ENCODE peak calls at places on chromosomes 4 and X, in seven cellular contexts. One of them, this sample, is unnamed.

GRCh38 chr4:54764501-54764900 is 106.7 kb downstream of the KIT start:
- DNase-seq in pancreas: no peak
- DNase-seq in H9: no peak
- DNase-seq in fibroblast of lung: no peak
- DNase-seq in fibroblast of the aortic adventitia: no peak
- DNase-seq in lower leg skin: no peak
- DNase-seq in kidney epithelial cell: no peak
- DNase-seq in this sample: no peak

GRCh38 chr4:7358100-7358735 is 76.5 kb downstream of the PSAPL1 start:
- DNase-seq in pancreas: no peak
- DNase-seq in H9: no peak
- DNase-seq in fibroblast of lung: peak; percentile 88
- DNase-seq in fibroblast of the aortic adventitia: peak; percentile 64
- DNase-seq in lower leg skin: peak; percentile 50
- DNase-seq in kidney epithelial cell: peak; percentile 89
- DNase-seq in this sample: peak; percentile 85

GRCh38 chrX:146241902-146242301 is 424.3 kb downstream of the SLITRK2 start:
- DNase-seq in pancreas: no peak
- DNase-seq in H9: no peak
- DNase-seq in fibroblast of lung: no peak
- DNase-seq in fibroblast of the aortic adventitia: no peak
- DNase-seq in lower leg skin: no peak
- DNase-seq in kidney epithelial cell: no peak
- DNase-seq in this sample: peak; percentile 75

GRCh38 chr4:36243355-36244256 is 708 bp downstream of the ARAP2 start:
- DNase-seq in pancreas: no peak
- DNase-seq in H9: peak; percentile 32
- DNase-seq in fibroblast of lung: peak; percentile 16
- DNase-seq in fibroblast of the aortic adventitia: no peak
- DNase-seq in lower leg skin: no peak
- DNase-seq in kidney epithelial cell: no peak
- DNase-seq in this sample: peak; percentile 73

GRCh38 chr4:112473985-112474384 is 42.0 kb downstream of the NEUROG2 start:
- DNase-seq in pancreas: no peak
- DNase-seq in H9: no peak
- DNase-seq in fibroblast of lung: no peak
- DNase-seq in fibroblast of the aortic adventitia: no peak
- DNase-seq in lower leg skin: no peak
- DNase-seq in kidney epithelial cell: no peak
- DNase-seq in this sample: no peak

GRCh38 chr4:84277923-84278322 is 221.2 kb downstream of the NKX6-1 start:
- DNase-seq in pancreas: no peak
- DNase-seq in H9: no peak
- DNase-seq in fibroblast of lung: no peak
- DNase-seq in fibroblast of the aortic adventitia: no peak
- DNase-seq in lower leg skin: no peak
- DNase-seq in kidney epithelial cell: no peak
- DNase-seq in this sample: no peak

GRCh38 chrX:127490000-127490399 is 562.2 kb downstream of the ACTRT1 start:
- DNase-seq in pancreas: no peak
- DNase-seq in H9: no peak
- DNase-seq in fibroblast of lung: no peak
- DNase-seq in fibroblast of the aortic adventitia: no peak
- DNase-seq in lower leg skin: no peak
- DNase-seq in kidney epithelial cell: no peak
- DNase-seq in this sample: no peak

GRCh38 chr4:113502476-113502875 is 259.1 kb downstream of the CAMK2D start:
- DNase-seq in pancreas: no peak
- DNase-seq in H9: no peak
- DNase-seq in fibroblast of lung: peak; percentile 51
- DNase-seq in fibroblast of the aortic adventitia: peak; percentile 12
- DNase-seq in lower leg skin: no peak
- DNase-seq in kidney epithelial cell: peak; percentile 2
- DNase-seq in this sample: peak; percentile 22

GRCh38 chr4:139606600-139607301 is 50.7 kb upstream of the SETD7 start:
- DNase-seq in pancreas: no peak
- DNase-seq in H9: no peak
- DNase-seq in fibroblast of lung: peak; percentile 44
- DNase-seq in fibroblast of the aortic adventitia: peak; percentile 74
- DNase-seq in lower leg skin: no peak
- DNase-seq in kidney epithelial cell: no peak
- DNase-seq in this sample: peak; percentile 74

GRCh38 chrX:153687121-153688039 is at the start of gene SLC6A8:
- DNase-seq in pancreas: peak; percentile 85
- DNase-seq in H9: peak; percentile 70
- DNase-seq in fibroblast of lung: peak; percentile 52
- DNase-seq in fibroblast of the aortic adventitia: peak; percentile 52
- DNase-seq in lower leg skin: peak; percentile 40
- DNase-seq in kidney epithelial cell: no peak
- DNase-seq in this sample: peak; percentile 67

GRCh38 chr4:123463869-123464268 is 67.3 kb downstream of the SPRY1 start:
- DNase-seq in pancreas: no peak
- DNase-seq in H9: no peak
- DNase-seq in fibroblast of lung: no peak
- DNase-seq in fibroblast of the aortic adventitia: no peak
- DNase-seq in lower leg skin: no peak
- DNase-seq in kidney epithelial cell: no peak
- DNase-seq in this sample: no peak

GRCh38 chrX:118554511-118554910 is 58.9 kb downstream of the DOCK11 start:
- DNase-seq in pancreas: no peak
- DNase-seq in H9: no peak
- DNase-seq in fibroblast of lung: no peak
- DNase-seq in fibroblast of the aortic adventitia: no peak
- DNase-seq in lower leg skin: no peak
- DNase-seq in kidney epithelial cell: no peak
- DNase-seq in this sample: peak; percentile 28

GRCh38 chrX:150348365-150348764 is 14.8 kb upstream of the MAMLD1 start:
- DNase-seq in pancreas: no peak
- DNase-seq in H9: peak; percentile 89
- DNase-seq in fibroblast of lung: no peak
- DNase-seq in fibroblast of the aortic adventitia: no peak
- DNase-seq in lower leg skin: no peak
- DNase-seq in kidney epithelial cell: no peak
- DNase-seq in this sample: peak; percentile 30

GRCh38 chr4:75995727-75996126 is 5.0 kb upstream of the SDAD1 start:
- DNase-seq in pancreas: no peak
- DNase-seq in H9: no peak
- DNase-seq in fibroblast of lung: peak; percentile 74
- DNase-seq in fibroblast of the aortic adventitia: peak; percentile 79
- DNase-seq in lower leg skin: no peak
- DNase-seq in kidney epithelial cell: peak; percentile 21
- DNase-seq in this sample: peak; percentile 66

GRCh38 chr4:7112656-7113055 is 44.8 kb upstream of the GRPEL1 start:
- DNase-seq in pancreas: no peak
- DNase-seq in H9: no peak
- DNase-seq in fibroblast of lung: no peak
- DNase-seq in fibroblast of the aortic adventitia: no peak
- DNase-seq in lower leg skin: no peak
- DNase-seq in kidney epithelial cell: no peak
- DNase-seq in this sample: no peak

GRCh38 chrX:24774650-24775049 is 80.9 kb downstream of the POLA1 start:
- DNase-seq in pancreas: no peak
- DNase-seq in H9: no peak
- DNase-seq in fibroblast of lung: no peak
- DNase-seq in fibroblast of the aortic adventitia: no peak
- DNase-seq in lower leg skin: no peak
- DNase-seq in kidney epithelial cell: no peak
- DNase-seq in this sample: peak; percentile 11

GRCh38 chr4:154741877-154742851 is 1.6 kb upstream of the LRAT start:
- DNase-seq in pancreas: peak; percentile 17
- DNase-seq in H9: peak; percentile 88
- DNase-seq in fibroblast of lung: peak; percentile 34
- DNase-seq in fibroblast of the aortic adventitia: peak; percentile 18
- DNase-seq in lower leg skin: no peak
- DNase-seq in kidney epithelial cell: no peak
- DNase-seq in this sample: no peak

DNA sequence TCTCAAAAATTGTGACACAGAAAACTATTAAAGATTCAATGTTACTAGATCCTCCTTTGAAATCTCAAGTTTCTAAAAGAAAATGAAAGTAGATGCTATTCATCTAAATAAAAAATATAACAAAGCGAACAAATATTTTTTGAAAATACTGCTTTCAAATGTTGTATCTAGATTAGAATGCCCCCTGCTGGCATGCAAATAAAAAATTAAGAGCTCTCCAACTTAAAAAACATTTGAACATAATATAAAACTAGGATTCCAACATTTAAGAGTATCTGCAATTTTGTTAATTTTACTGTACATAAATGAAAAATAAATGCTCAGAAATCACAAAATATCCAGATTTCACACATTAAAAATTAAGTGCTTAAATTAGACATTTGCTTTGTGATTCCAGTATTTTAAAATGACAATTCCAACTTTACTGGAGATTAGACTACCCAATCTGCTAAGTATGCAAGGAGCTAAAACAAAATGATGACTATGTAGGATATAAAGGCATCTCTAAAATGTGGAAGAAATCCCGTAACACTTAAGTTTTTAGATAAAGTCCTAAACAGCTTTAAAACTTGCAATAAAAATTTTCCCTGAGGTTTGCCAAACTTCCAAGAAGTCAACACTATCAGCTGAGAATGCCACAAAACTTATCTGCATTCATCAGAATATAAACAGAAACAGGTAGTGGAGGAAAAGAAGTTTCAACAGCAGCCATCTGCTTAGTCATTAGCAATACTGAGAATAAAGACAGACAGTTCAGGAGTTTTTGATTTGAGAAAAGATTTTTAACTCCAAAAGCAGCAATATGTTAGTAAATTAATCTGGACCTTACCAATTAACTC is 32.6 kb downstream of the DHX15 start:
- DNase-seq in pancreas: no peak
- DNase-seq in H9: no peak
- DNase-seq in fibroblast of lung: peak; percentile 56
- DNase-seq in fibroblast of the aortic adventitia: peak; percentile 81
- DNase-seq in lower leg skin: no peak
- DNase-seq in kidney epithelial cell: no peak
- DNase-seq in this sample: no peak
- TF ChIP-seq CTCF in pancreas: peak; percentile 17
- TF ChIP-seq CTCF in H9: peak; percentile 29
- TF ChIP-seq CTCF in fibroblast of lung: no peak
- TF ChIP-seq CTCF in fibroblast of the aortic adventitia: peak; percentile 47
- TF ChIP-seq CTCF in lower leg skin: no peak
- TF ChIP-seq CTCF in kidney epithelial cell: peak; percentile 18
- TF ChIP-seq CTCF in this sample: peak; percentile 43

GRCh38 chr4:153639556-153640475 is 44.3 kb upstream of the TLR2 start:
- DNase-seq in pancreas: no peak
- DNase-seq in H9: no peak
- DNase-seq in fibroblast of lung: no peak
- DNase-seq in fibroblast of the aortic adventitia: no peak
- DNase-seq in lower leg skin: no peak
- DNase-seq in kidney epithelial cell: no peak
- DNase-seq in this sample: no peak

GRCh38 chr4:153641532-153641931 is 42.5 kb upstream of the TLR2 start:
- DNase-seq in pancreas: no peak
- DNase-seq in H9: no peak
- DNase-seq in fibroblast of lung: no peak
- DNase-seq in fibroblast of the aortic adventitia: no peak
- DNase-seq in lower leg skin: no peak
- DNase-seq in kidney epithelial cell: no peak
- DNase-seq in this sample: no peak

GRCh38 chr4:153645183-153645582 is 38.9 kb upstream of the TLR2 start:
- DNase-seq in pancreas: no peak
- DNase-seq in H9: no peak
- DNase-seq in fibroblast of lung: no peak
- DNase-seq in fibroblast of the aortic adventitia: no peak
- DNase-seq in lower leg skin: no peak
- DNase-seq in kidney epithelial cell: no peak
- DNase-seq in this sample: peak; percentile 13

GRCh38 chr4:153640476-153640802 is 43.6 kb upstream of the TLR2 start:
- DNase-seq in pancreas: no peak
- DNase-seq in H9: no peak
- DNase-seq in fibroblast of lung: no peak
- DNase-seq in fibroblast of the aortic adventitia: no peak
- DNase-seq in lower leg skin: no peak
- DNase-seq in kidney epithelial cell: no peak
- DNase-seq in this sample: no peak

GRCh38 chr4:153643406-153644016 is 40.6 kb upstream of the TLR2 start:
- DNase-seq in pancreas: no peak
- DNase-seq in H9: no peak
- DNase-seq in fibroblast of lung: peak; percentile 60
- DNase-seq in fibroblast of the aortic adventitia: peak; percentile 35
- DNase-seq in lower leg skin: no peak
- DNase-seq in kidney epithelial cell: peak; percentile 18
- DNase-seq in this sample: peak; percentile 61
- TF ChIP-seq CTCF in pancreas: peak; percentile 24
- TF ChIP-seq CTCF in H9: peak; percentile 54
- TF ChIP-seq CTCF in fibroblast of lung: peak; percentile 21
- TF ChIP-seq CTCF in fibroblast of the aortic adventitia: peak; percentile 30
- TF ChIP-seq CTCF in lower leg skin: no peak
- TF ChIP-seq CTCF in kidney epithelial cell: peak; percentile 25
- TF ChIP-seq CTCF in this sample: peak; percentile 45

DNA sequence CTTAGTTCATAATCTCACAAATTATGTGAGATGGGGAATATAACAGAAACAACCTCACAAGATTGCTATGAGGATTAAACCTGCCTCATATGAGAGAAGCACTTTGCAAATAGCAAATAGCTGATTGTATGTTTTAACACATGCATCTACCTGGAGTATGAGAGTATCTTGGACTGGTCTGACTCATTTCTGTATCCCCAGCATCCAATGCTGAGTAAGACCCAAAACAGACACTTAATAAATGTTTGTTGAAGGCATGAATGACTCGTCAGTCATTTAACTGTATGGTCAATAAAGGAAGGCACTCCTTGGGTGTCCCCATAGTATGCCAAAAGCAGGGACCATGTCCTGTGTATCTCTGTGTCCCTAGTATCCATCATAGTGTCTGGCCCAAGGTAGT is 350.9 kb upstream of the F9 start:
- DNase-seq in pancreas: no peak
- DNase-seq in H9: no peak
- DNase-seq in fibroblast of lung: no peak
- DNase-seq in fibroblast of the aortic adventitia: no peak
- DNase-seq in lower leg skin: no peak
- DNase-seq in kidney epithelial cell: no peak
- DNase-seq in this sample: no peak
- TF ChIP-seq CTCF in pancreas: no peak
- TF ChIP-seq CTCF in H9: no peak
- TF ChIP-seq CTCF in fibroblast of lung: no peak
- TF ChIP-seq CTCF in fibroblast of the aortic adventitia: no peak
- TF ChIP-seq CTCF in lower leg skin: no peak
- TF ChIP-seq CTCF in kidney epithelial cell: no peak
- TF ChIP-seq CTCF in this sample: no peak

GRCh38 chrX:124103966-124104365 is 142.5 kb downstream of the STAG2 start:
- DNase-seq in pancreas: no peak
- DNase-seq in H9: no peak
- DNase-seq in fibroblast of lung: no peak
- DNase-seq in fibroblast of the aortic adventitia: no peak
- DNase-seq in lower leg skin: no peak
- DNase-seq in kidney epithelial cell: no peak
- DNase-seq in this sample: no peak

GRCh38 chrX:124097116-124097515 is 135.6 kb downstream of the STAG2 start:
- DNase-seq in pancreas: no peak
- DNase-seq in H9: no peak
- DNase-seq in fibroblast of lung: no peak
- DNase-seq in fibroblast of the aortic adventitia: no peak
- DNase-seq in lower leg skin: no peak
- DNase-seq in kidney epithelial cell: no peak
- DNase-seq in this sample: no peak

GRCh38 chrX:124093222-124093621 is 131.7 kb downstream of the STAG2 start:
- DNase-seq in pancreas: no peak
- DNase-seq in H9: no peak
- DNase-seq in fibroblast of lung: no peak
- DNase-seq in fibroblast of the aortic adventitia: no peak
- DNase-seq in lower leg skin: no peak
- DNase-seq in kidney epithelial cell: no peak
- DNase-seq in this sample: no peak

GRCh38 chrX:124098089-124098488 is 136.6 kb downstream of the STAG2 start:
- DNase-seq in pancreas: no peak
- DNase-seq in H9: no peak
- DNase-seq in fibroblast of lung: peak; percentile 56
- DNase-seq in fibroblast of the aortic adventitia: peak; percentile 52
- DNase-seq in lower leg skin: no peak
- DNase-seq in kidney epithelial cell: no peak
- DNase-seq in this sample: peak; percentile 16
- TF ChIP-seq CTCF in pancreas: peak; percentile 49
- TF ChIP-seq CTCF in H9: peak; percentile 74
- TF ChIP-seq CTCF in fibroblast of lung: no peak
- TF ChIP-seq CTCF in fibroblast of the aortic adventitia: peak; percentile 57
- TF ChIP-seq CTCF in lower leg skin: no peak
- TF ChIP-seq CTCF in kidney epithelial cell: peak; percentile 58
- TF ChIP-seq CTCF in this sample: peak; percentile 54